ENCODE peak calls at places on chromosome 2, in eight cellular contexts. D, H, O, V, S, K, N and C are unnamed samples.

GRCh38 chr2:188079176-188079575 is 212.5 kb upstream of the GULP1 start:
- DNase-seq in D (no peak), H (peak; percentile 85), O (no peak), V (no peak), S (no peak), K (no peak), N (peak; percentile 92), C (no peak)

GRCh38 chr2:88813612-88814011 is 122.1 kb downstream of the RPIA start:
- DNase-seq in D (no peak), H (no peak), O (no peak), V (no peak), S (no peak), K (no peak), N (peak; percentile 17), C (no peak)

GRCh38 chr2:67463810-67464209 is 66.7 kb downstream of the ETAA1 start:
- DNase-seq in D (no peak), H (no peak), O (peak; percentile 90), V (no peak), S (no peak), K (no peak), N (no peak), C (no peak)

GRCh38 chr2:65085148-65085547 is 28.9 kb downstream of the CEP68 start:
- DNase-seq in D (no peak), H (no peak), O (no peak), V (no peak), S (no peak), K (no peak), N (no peak), C (no peak)

GRCh38 chr2:79887747-79888374 is 375.0 kb downstream of the CTNNA2 start:
- DNase-seq in D (no peak), H (peak; percentile 2), O (peak; percentile 40), V (no peak), S (no peak), K (no peak), N (peak; percentile 63), C (no peak)

GRCh38 chr2:127179756-127180155 is 40.3 kb downstream of the CYP27C1 start:
- DNase-seq in D (no peak), H (peak; percentile 13), O (no peak), V (no peak), S (no peak), K (no peak), N (no peak), C (no peak)

GRCh38 chr2:190466819-190467444 is 58.8 kb downstream of the MFSD6 start:
- DNase-seq in D (no peak), H (no peak), O (peak; percentile 5), V (no peak), S (no peak), K (no peak), N (no peak), C (no peak)

GRCh38 chr2:85291425-85292023 is 36.3 kb downstream of the TGOLN2 start:
- DNase-seq in D (no peak), H (no peak), O (no peak), V (peak; percentile 6), S (peak; percentile 43), K (no peak), N (no peak), C (no peak)

GRCh38 chr2:111975053-111975552 is 76.7 kb downstream of the MERTK start:
- DNase-seq in D (no peak), H (peak; percentile 35), O (no peak), V (no peak), S (no peak), K (no peak), N (no peak), C (peak; percentile 36)

GRCh38 chr2:66753247-66754019 is 318.5 kb downstream of the MEIS1 start:
- DNase-seq in D (no peak), H (no peak), O (no peak), V (no peak), S (no peak), K (no peak), N (no peak), C (no peak)

GRCh38 chr2:241108271-241109209 is 6.5 kb upstream of the MTERF4 start:
- DNase-seq in D (peak; percentile 51), H (no peak), O (no peak), V (no peak), S (peak; percentile 84), K (peak; percentile 27), N (no peak), C (no peak)

GRCh38 chr2:3651686-3652516 is 6.1 kb upstream of the ALLC start:
- DNase-seq in D (peak; percentile 67), H (no peak), O (peak; percentile 95), V (peak; percentile 59), S (peak; percentile 78), K (peak; percentile 45), N (no peak), C (peak; percentile 80)

GRCh38 chr2:200765139-200765951 is 46.4 kb upstream of the BZW1 start:
- DNase-seq in D (no peak), H (peak; percentile 76), O (no peak), V (no peak), S (no peak), K (no peak), N (peak; percentile 93), C (no peak)

GRCh38 chr2:16617282-16618266 is 48.1 kb downstream of the CYRIA start:
- DNase-seq in D (no peak), H (no peak), O (no peak), V (peak; percentile 43), S (no peak), K (no peak), N (peak; percentile 61), C (no peak)

GRCh38 chr2:25257032-25257455 is 84.7 kb downstream of the DNMT3A start:
- DNase-seq in D (no peak), H (peak; percentile 27), O (no peak), V (no peak), S (no peak), K (no peak), N (no peak), C (no peak)

GRCh38 chr2:30678410-30679137 is 128.7 kb downstream of the CAPN13 start:
- DNase-seq in D (no peak), H (no peak), O (no peak), V (no peak), S (no peak), K (no peak), N (no peak), C (no peak)

GRCh38 chr2:237674731-237675276 is 47.4 kb downstream of the LRRFIP1 start:
- DNase-seq in D (peak; percentile 89), H (no peak), O (peak; percentile 72), V (peak; percentile 93), S (peak; percentile 90), K (peak; percentile 86), N (peak; percentile 73), C (peak; percentile 96)

GRCh38 chr2:174777334-174777733 is 13.1 kb upstream of the CHRNA1 start:
- DNase-seq in D (no peak), H (no peak), O (no peak), V (no peak), S (no peak), K (no peak), N (no peak), C (no peak)